ENCODE peak calls at places on chromosomes 1 and 21, in six cellular contexts. E is HCT116, D is HepG2, C is GM12878, N is H1, I is K562. Z is an unnamed sample. For H3K9me3, the result is how much of the 10 kb centered on the place peaks cover.

GRCh38 chr1:167066333-167067122 is 23.6 kb downstream of the GPA33 start:
- DNase-seq in E (peak), D (peak), C (no peak), N (peak), I (peak), Z (peak)

GRCh38 chr1:224065455-224065854 is 48.5 kb upstream of the FBXO28 start:
- DNase-seq in E (no peak), D (no peak), C (no peak), N (no peak), I (no peak), Z (no peak)

GRCh38 chr21:25370311-25370744 is 237.0 kb downstream of the MRPL39 start:
- DNase-seq in E (no peak), D (no peak), C (no peak), N (no peak), I (no peak), Z (no peak)

GRCh38 chr1:211708006-211708405 is 32.6 kb upstream of the NEK2 start:
- DNase-seq in E (no peak), D (no peak), C (no peak), N (no peak), I (no peak), Z (no peak)

GRCh38 chr1:33931115-33931475 is 67.2 kb downstream of the HMGB4 start:
- DNase-seq in E (no peak), D (no peak), C (no peak), N (no peak), I (no peak), Z (no peak)

GRCh38 chr21:25457411-25457810 is 149.9 kb downstream of the MRPL39 start:
- DNase-seq in E (no peak), D (no peak), C (peak), N (no peak), I (no peak), Z (no peak)

GRCh38 chr1:110233861-110234260 is 23.7 kb downstream of the KCNC4 start:
- DNase-seq in E (no peak), D (no peak), C (no peak), N (no peak), I (no peak), Z (no peak)

GRCh38 chr1:83931658-83932253 is 67.2 kb downstream of the TTLL7 start:
- DNase-seq in E (peak), D (peak), C (no peak), N (no peak), I (peak), Z (peak)

GRCh38 chr1:223834660-223835263 is 11.0 kb downstream of the TP53BP2 start:
- DNase-seq in E (no peak), D (no peak), C (no peak), N (no peak), I (no peak), Z (no peak)

GRCh38 chr21:39849014-39849655 is 18.1 kb upstream of the PCP4 start:
- DNase-seq in E (no peak), D (no peak), C (no peak), N (no peak), I (no peak), Z (no peak)

GRCh38 chr1:168096296-168097165 is 40.2 kb downstream of the GPR161 start:
- DNase-seq in E (no peak), D (no peak), C (no peak), N (no peak), I (no peak), Z (no peak)

GRCh38 chr1:118995312-118996016 is 7.3 kb upstream of the TBX15 start:
- DNase-seq in E (no peak), D (no peak), C (no peak), N (no peak), I (no peak), Z (no peak)

GRCh38 chr21:43835861-43836260 is 29.2 kb upstream of the AGPAT3 start:
- DNase-seq in E (no peak), D (no peak), C (no peak), N (no peak), I (no peak), Z (no peak)

GRCh38 chr1:154497026-154497806 is 4.8 kb upstream of the TDRD10 start:
- DNase-seq in E (no peak), D (no peak), C (peak), N (no peak), I (peak), Z (no peak)

GRCh38 chr1:12453400-12454343 is 164.3 kb downstream of the DHRS3 start:
- DNase-seq in E (no peak), D (peak), C (no peak), N (no peak), I (peak), Z (peak)

GRCh38 chr1:21290546-21290944 is 282 bp upstream of the ECE1 start:
- DNase-seq in E (no peak), D (no peak), C (peak), N (no peak), I (no peak), Z (no peak)

GRCh38 chr1:63435136-63435535 is 67.7 kb downstream of the ALG6 start:
- DNase-seq in E (no peak), D (no peak), C (no peak), N (no peak), I (no peak), Z (no peak)

GRCh38 chr1:12692967-12693782 is 22.7 kb upstream of the AADACL3 start:
- DNase-seq in E (no peak), D (no peak), C (no peak), N (no peak), I (no peak), Z (no peak)

DNA sequence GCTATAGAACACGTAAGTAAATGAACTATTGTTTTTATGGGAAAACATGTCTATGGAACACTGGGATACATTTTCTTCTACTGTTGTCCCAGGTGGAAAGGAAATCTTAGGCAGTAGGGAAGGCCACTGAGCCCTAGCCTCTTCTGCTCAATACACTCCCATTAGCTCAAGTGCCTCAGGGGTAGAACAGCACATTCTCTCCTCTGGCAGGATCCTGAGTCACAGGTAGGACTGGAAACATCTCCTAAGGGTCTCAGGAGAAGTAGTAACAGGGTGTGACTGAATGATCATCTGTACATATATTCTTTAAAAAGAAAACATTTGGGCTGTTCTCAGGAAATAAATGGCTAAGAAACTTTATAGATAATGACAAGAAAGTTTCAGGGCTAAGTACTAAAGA is 175.6 kb upstream of the ESRRG start:
- DNase-seq in E (no peak), D (no peak), C (no peak), N (no peak), I (no peak), Z (no peak)
- TF ChIP-seq ZNF274 in E (no peak), D (no peak), C (no peak), N (no peak), I (no peak), Z (no peak)

GRCh38 chr1:39633422-39633821 is 6.0 kb downstream of the HEYL start:
- DNase-seq in E (no peak), D (no peak), C (no peak), N (no peak), I (no peak), Z (no peak)

GRCh38 chr1:39637301-39637700 is 2.1 kb downstream of the HEYL start:
- DNase-seq in E (no peak), D (no peak), C (no peak), N (no peak), I (no peak), Z (no peak)

GRCh38 chr1:39632491-39633417 is 6.7 kb downstream of the HEYL start:
- DNase-seq in E (no peak), D (no peak), C (no peak), N (no peak), I (peak), Z (no peak)

GRCh38 chr1:39635871-39636210 is 3.6 kb downstream of the HEYL start:
- DNase-seq in E (no peak), D (no peak), C (no peak), N (no peak), I (no peak), Z (no peak)

GRCh38 chr1:39635205-39635870 is 4.1 kb downstream of the HEYL start:
- DNase-seq in E (no peak), D (no peak), C (no peak), N (no peak), I (no peak), Z (no peak)
- TF ChIP-seq YY1 in E (no peak), D (no peak), C (no peak), N (no peak), I (no peak), Z (no peak)

GRCh38 chr21:9755611-9756010 is 765.8 kb upstream of the TPTE start:
- DNase-seq in E (no peak), D (no peak), C (no peak), N (no peak), I (no peak), Z (no peak)
- H3K9me3 ChIP-seq in E (under half), D (half or more), C (under half), N (half or more), I (under half), Z (under half)

GRCh38 chr1:201436461-201436860 is 14.9 kb upstream of the TNNI1 start:
- DNase-seq in E (peak), D (peak), C (no peak), N (no peak), I (peak), Z (no peak)
- TF ChIP-seq ZNF274 in E (no peak), D (no peak), C (no peak), N (no peak), I (no peak), Z (no peak)

GRCh38 chr1:17645512-17645911 is 106.0 kb downstream of the ARHGEF10L start:
- DNase-seq in E (no peak), D (no peak), C (no peak), N (no peak), I (no peak), Z (no peak)
- TF ChIP-seq YY1 in E (no peak), D (no peak), C (no peak), N (no peak), I (no peak), Z (no peak)

GRCh38 chr1:175555266-175555665 is 188.1 kb downstream of the TNR start:
- DNase-seq in E (no peak), D (no peak), C (no peak), N (no peak), I (no peak), Z (no peak)

GRCh38 chr1:175548774-175549173 is 194.6 kb downstream of the TNR start:
- DNase-seq in E (no peak), D (no peak), C (no peak), N (no peak), I (no peak), Z (no peak)

GRCh38 chr1:175554586-175554985 is 188.8 kb downstream of the TNR start:
- DNase-seq in E (no peak), D (no peak), C (no peak), N (no peak), I (no peak), Z (no peak)
- H3K9me3 ChIP-seq in E (under half), D (under half), C (under half), N (under half), I (under half), Z (under half)

DNA sequence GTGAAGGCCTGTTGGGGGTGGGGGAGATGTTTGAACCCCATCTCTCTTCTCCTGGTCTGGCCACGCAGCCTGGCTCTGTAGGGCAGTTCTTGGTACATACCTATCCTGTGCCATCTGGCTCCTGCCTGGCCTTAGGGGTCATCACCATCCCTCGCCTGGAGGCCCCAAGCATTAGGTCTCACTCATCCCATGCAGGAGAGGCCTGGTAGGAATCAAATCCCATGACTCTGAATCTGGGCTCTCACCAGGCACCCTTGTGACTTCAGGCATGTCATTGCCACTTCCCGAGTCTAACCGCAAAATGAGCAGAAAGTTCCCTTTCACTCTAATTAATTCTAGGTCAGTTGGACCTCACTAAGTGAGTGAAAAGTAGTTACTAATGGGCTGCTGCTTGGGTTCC is 37.2 kb downstream of the ETNK2 start:
- DNase-seq in E (no peak), D (no peak), C (no peak), N (no peak), I (no peak), Z (no peak)
- TF ChIP-seq ZNF274 in E (no peak), D (no peak), C (no peak), N (no peak), I (no peak), Z (no peak)

DNA sequence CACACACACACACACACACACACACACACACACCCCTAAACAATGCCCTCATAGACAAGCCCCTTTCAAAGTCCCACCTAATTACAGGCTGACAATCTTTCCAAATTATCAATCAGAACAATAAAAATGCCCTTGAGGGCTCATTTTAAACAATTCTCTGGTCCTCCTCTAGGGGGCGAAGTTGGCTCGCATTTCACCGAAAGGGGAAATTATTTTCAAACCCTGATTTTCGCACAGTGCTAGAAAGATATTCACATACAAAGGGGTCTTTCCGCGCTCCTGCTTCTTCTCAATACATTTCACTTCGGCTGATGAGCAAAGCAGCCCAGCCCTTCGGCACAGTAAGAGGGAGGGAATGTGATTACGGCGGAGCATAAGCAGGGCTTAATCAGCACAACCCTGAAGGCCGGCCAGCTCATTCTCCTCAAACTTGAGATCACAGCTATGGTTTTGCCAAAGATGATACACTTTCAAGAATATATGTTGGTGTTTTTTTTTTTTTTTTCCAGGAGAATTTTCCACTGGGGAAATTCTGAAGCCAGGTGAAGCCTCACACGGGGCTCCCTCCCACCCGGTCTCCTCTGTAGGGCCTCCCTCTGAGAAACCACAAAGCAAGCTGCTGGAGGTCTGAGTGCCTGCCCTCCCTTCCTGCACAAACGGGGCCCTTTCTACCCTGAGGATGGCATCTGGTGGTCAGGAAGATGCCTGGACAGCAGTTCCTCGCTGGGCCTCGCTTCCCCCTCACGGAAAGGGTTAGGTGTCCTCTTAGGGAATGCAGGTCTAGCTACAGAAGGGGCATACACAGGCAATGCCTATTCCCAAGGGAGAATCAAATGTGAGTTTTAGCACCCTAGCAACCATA is 66.9 kb downstream of the GNG12 start:
- DNase-seq in E (no peak), D (no peak), C (no peak), N (no peak), I (peak), Z (no peak)
- TF ChIP-seq YY1 in E (no peak), D (no peak), C (no peak), N (no peak), I (no peak), Z (no peak)

Z was measured in NT2/D1.